ENCODE peak calls at places on chromosomes 5 and 9, in ten cellular contexts. U is ureter; X is NCI-H2081; F is cardiac muscle cell; O is brain microvascular endothelial cell; L is stimulated activated CD8-positive, alpha-beta memory T cell treated with anti-CD3 and anti-CD28 coated beads, Interleukin-12 subunit alpha, Interleukin-12 subunit beta, amount 100 ng/mL, for 1 hour; R is gastrocnemius medialis; M is activated CD4-positive, alpha-beta T cell treated with anti-CD3 and anti-CD28 coated beads for 4 hours; W is uterus; Q is T-helper 2 cell. H is an unnamed sample.

GRCh38 chr9:15317836-15318235 is 10.8 kb upstream of the TTC39B start:
- DNase-seq in M (no peak), L (no peak), O (peak), F (peak), X (no peak), W (no peak), R (no peak), U (no peak), Q (no peak), H (no peak)

GRCh38 chr9:78986446-78986845 is 585.3 kb upstream of the TLE4 start:
- DNase-seq in O (no peak), X (no peak), F (no peak), M (no peak), R (no peak), U (no peak), L (no peak), Q (no peak), W (no peak), H (no peak)

GRCh38 chr9:101427337-101427736 is 8.2 kb downstream of the ALDOB start:
- DNase-seq in U (no peak), X (no peak), L (no peak), F (no peak), Q (no peak), R (no peak), W (no peak), O (no peak), M (no peak), H (no peak)

GRCh38 chr9:109162652-109163051 is 4.4 kb downstream of the FRRS1L start:
- DNase-seq in M (no peak), X (no peak), O (no peak), W (no peak), F (no peak), L (no peak), R (no peak), Q (no peak), U (no peak), H (no peak)

GRCh38 chr9:134738869-134739659 is 97.5 kb downstream of the COL5A1 start:
- DNase-seq in U (peak), W (peak), M (peak), F (peak), R (peak), O (peak), Q (peak), X (no peak), L (no peak), H (no peak)

GRCh38 chr5:62340392-62340791 is 34.4 kb downstream of the KIF2A start:
- DNase-seq in Q (no peak), R (no peak), U (no peak), M (peak), O (peak), L (no peak), W (no peak), X (no peak), F (peak), H (no peak)

GRCh38 chr9:34576593-34576935 is 13.0 kb downstream of the CNTFR start:
- DNase-seq in R (no peak), F (no peak), O (no peak), U (no peak), M (no peak), L (no peak), Q (no peak), W (no peak), X (no peak), H (no peak)

GRCh38 chr9:137417161-137418021 is 5.6 kb downstream of the EXD3 start:
- DNase-seq in W (no peak), M (no peak), O (no peak), F (no peak), Q (no peak), X (no peak), L (no peak), R (no peak), U (no peak), H (no peak)

GRCh38 chr9:10649076-10649475 is 36.3 kb upstream of the PTPRD start:
- DNase-seq in Q (no peak), F (no peak), R (no peak), O (no peak), W (no peak), L (no peak), M (no peak), X (no peak), U (no peak), H (no peak)

GRCh38 chr9:133151041-133151440 is 12.7 kb downstream of the GBGT1 start:
- DNase-seq in R (no peak), W (no peak), X (no peak), O (no peak), M (no peak), F (no peak), U (no peak), L (no peak), Q (no peak), H (no peak)

GRCh38 chr5:102483736-102484135 is 15.1 kb downstream of the SLCO6A1 start:
- DNase-seq in F (peak), U (no peak), L (no peak), O (no peak), Q (no peak), R (no peak), W (no peak), M (no peak), X (no peak), H (no peak)

GRCh38 chr9:31137151-31137849 is 1247.1 kb upstream of the ACO1 start:
- DNase-seq in X (no peak), L (no peak), M (no peak), O (peak), U (no peak), Q (no peak), R (no peak), W (no peak), F (peak), H (no peak)

GRCh38 chr9:110076894-110077725 is 130.8 kb downstream of the C9orf152 start:
- DNase-seq in R (no peak), O (peak), W (no peak), M (no peak), U (no peak), L (no peak), X (no peak), F (peak), Q (no peak), H (no peak)

GRCh38 chr9:129469988-129470316 is 150.9 kb downstream of the C9orf50 start:
- DNase-seq in X (no peak), U (no peak), W (no peak), M (no peak), O (no peak), F (no peak), L (no peak), Q (no peak), R (no peak), H (no peak)

GRCh38 chr5:38607396-38607795 is 51.0 kb upstream of the LIFR start:
- DNase-seq in Q (no peak), U (no peak), R (peak), M (no peak), L (no peak), O (peak), W (no peak), X (no peak), F (peak), H (no peak)

GRCh38 chr9:106936680-106937079 is 73.7 kb downstream of the ZNF462 start:
- DNase-seq in W (no peak), M (no peak), U (no peak), X (no peak), O (no peak), R (no peak), L (no peak), Q (no peak), F (no peak), H (no peak)

GRCh38 chr9:113998529-113999255 is 79.4 kb downstream of the AMBP start:
- DNase-seq in R (no peak), O (no peak), Q (no peak), L (no peak), X (peak), W (peak), M (no peak), U (no peak), F (no peak), H (peak)

GRCh38 chr5:107247427-107247826 is 423.3 kb downstream of the EFNA5 start:
- DNase-seq in M (no peak), X (no peak), L (no peak), U (no peak), R (no peak), O (peak), F (no peak), W (no peak), Q (no peak), H (no peak)

GRCh38 chr5:135359374-135360165 is 39.5 kb downstream of the MACROH2A1 start:
- DNase-seq in X (peak), W (no peak), U (no peak), F (no peak), L (no peak), Q (no peak), M (no peak), R (no peak), O (no peak), H (no peak)

GRCh38 chr9:128733256-128733655 is 9.3 kb upstream of the ZDHHC12 start:
- DNase-seq in M (peak), W (peak), F (peak), U (peak), O (peak), L (no peak), X (peak), R (no peak), Q (no peak), H (no peak)